ENCODE peak calls at places on chromosomes 2 and 18, in five cellular contexts. N is neuronal stem cell, L is epithelial cell of esophagus, U is pancreas, J is lung. D is an unnamed sample.

GRCh38 chr2:42089340-42089925 is 41.6 kb downstream of the PKDCC start:
- DNase-seq in N (peak; percentile 56), L (peak; percentile 79), U (peak; percentile 67), J (peak; percentile 54), D (no peak)

GRCh38 chr2:235520787-235521186 is 26.9 kb downstream of the AGAP1 start:
- DNase-seq in N (no peak), L (no peak), U (no peak), J (no peak), D (no peak)

GRCh38 chr2:133123912-133124311 is 444.4 kb downstream of the NCKAP5 start:
- DNase-seq in N (no peak), L (no peak), U (no peak), J (no peak), D (no peak)

GRCh38 chr2:215937190-215937589 is 76.2 kb downstream of the MREG start:
- DNase-seq in N (no peak), L (peak; percentile 81), U (no peak), J (no peak), D (no peak)

GRCh38 chr18:50836521-50836957 is 16.7 kb upstream of the MRO start:
- DNase-seq in N (no peak), L (peak; percentile 76), U (no peak), J (peak; percentile 42), D (no peak)

GRCh38 chr2:181123798-181124217 is 143.4 kb downstream of the UBE2E3 start:
- DNase-seq in N (no peak), L (peak; percentile 22), U (no peak), J (no peak), D (no peak)

GRCh38 chr2:2286592-2286991 is 44.5 kb downstream of the MYT1L start:
- DNase-seq in N (no peak), L (no peak), U (no peak), J (no peak), D (peak; percentile 79)

GRCh38 chr2:106953236-106953635 is 67.3 kb upstream of the ST6GAL2 start:
- DNase-seq in N (no peak), L (no peak), U (no peak), J (no peak), D (no peak)

GRCh38 chr2:146850746-146851145 is 994.1 kb upstream of the ACVR2A start:
- DNase-seq in N (no peak), L (no peak), U (no peak), J (no peak), D (no peak)

GRCh38 chr2:189142893-189143759 is 36.4 kb downstream of the COL5A2 start:
- DNase-seq in N (peak; percentile 39), L (peak; percentile 76), U (no peak), J (no peak), D (peak; percentile 47)

GRCh38 chr18:35942661-35943060 is 29.8 kb upstream of the RMP24 start:
- DNase-seq in N (no peak), L (no peak), U (no peak), J (peak; percentile 18), D (no peak)

GRCh38 chr2:232525796-232526195 is at the start of gene CHRND:
- DNase-seq in N (no peak), L (no peak), U (peak; percentile 75), J (no peak), D (peak; percentile 39)

GRCh38 chr2:212409560-212409959 is 129.0 kb downstream of the ERBB4 start:
- DNase-seq in N (no peak), L (peak; percentile 36), U (no peak), J (no peak), D (no peak)

GRCh38 chr18:58208207-58208944 is 164.3 kb downstream of the NEDD4L start:
- DNase-seq in N (no peak), L (peak; percentile 36), U (no peak), J (no peak), D (no peak)

GRCh38 chr2:72204156-72204781 is 56.6 kb upstream of the CYP26B1 start:
- DNase-seq in N (no peak), L (no peak), U (no peak), J (no peak), D (no peak)

GRCh38 chr2:233098615-233099014 is 38.5 kb downstream of the INPP5D start:
- DNase-seq in N (no peak), L (no peak), U (no peak), J (no peak), D (peak; percentile 25)

DNA sequence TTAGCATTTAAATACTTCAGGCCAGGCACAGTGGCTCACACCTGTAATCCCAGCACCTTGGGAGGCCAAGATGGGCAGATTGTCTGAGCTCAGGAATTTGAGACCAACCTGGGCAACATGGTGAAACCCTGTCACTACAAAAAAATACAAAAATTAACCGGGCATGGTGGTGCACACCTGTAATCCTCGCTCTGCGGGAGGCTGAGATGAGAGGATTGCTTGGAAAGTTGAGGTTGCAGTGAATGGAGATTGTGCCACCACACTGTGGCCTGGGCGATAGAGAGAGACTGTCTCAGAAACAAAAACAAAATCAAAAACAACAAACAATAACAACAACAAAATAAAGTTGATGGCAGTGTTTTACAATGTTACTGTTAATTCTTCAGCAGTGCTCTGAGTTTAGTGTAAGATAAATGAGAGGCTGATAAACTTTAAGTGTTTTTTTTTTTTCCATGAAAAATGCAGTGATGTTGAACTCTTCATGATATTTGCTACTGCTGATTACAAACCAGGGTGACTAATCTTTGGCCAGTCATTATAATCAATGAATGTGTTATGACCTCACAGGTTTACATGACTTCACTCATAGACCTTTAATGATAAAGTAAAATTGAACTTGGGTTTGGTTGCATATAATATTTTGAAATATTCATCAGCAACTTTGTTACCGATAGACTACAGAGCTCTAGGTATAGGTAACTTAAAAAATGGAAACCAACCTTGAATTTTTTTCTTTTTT is 2.5 kb downstream of the ITGAV start:
- DNase-seq in N (no peak), L (peak; percentile 56), U (no peak), J (no peak), D (no peak)
- H3K4me3 ChIP-seq in N (no peak overlapping the region), L (no peak overlapping the region), U (peak overlapping the region; percentile 94), J (no peak overlapping the region), D (no peak overlapping the region)

GRCh38 chr2:38743672-38744398 is 7.3 kb downstream of the SRSF7 start:
- DNase-seq in N (no peak), L (no peak), U (no peak), J (no peak), D (no peak)
- H3K4me3 ChIP-seq in N (no peak overlapping the region), L (no peak overlapping the region), U (no peak overlapping the region), J (no peak overlapping the region), D (no peak overlapping the region)

GRCh38 chr2:117085256-117085655 is 729.2 kb upstream of the DDX18 start:
- DNase-seq in N (no peak), L (no peak), U (no peak), J (no peak), D (no peak)

GRCh38 chr2:117091026-117091425 is 723.5 kb upstream of the DDX18 start:
- DNase-seq in N (no peak), L (no peak), U (no peak), J (no peak), D (no peak)

GRCh38 chr2:117085719-117086118 is 728.8 kb upstream of the DDX18 start:
- DNase-seq in N (no peak), L (no peak), U (no peak), J (no peak), D (no peak)

GRCh38 chr2:117091438-117091837 is 723.1 kb upstream of the DDX18 start:
- DNase-seq in N (no peak), L (no peak), U (no peak), J (no peak), D (no peak)

DNA sequence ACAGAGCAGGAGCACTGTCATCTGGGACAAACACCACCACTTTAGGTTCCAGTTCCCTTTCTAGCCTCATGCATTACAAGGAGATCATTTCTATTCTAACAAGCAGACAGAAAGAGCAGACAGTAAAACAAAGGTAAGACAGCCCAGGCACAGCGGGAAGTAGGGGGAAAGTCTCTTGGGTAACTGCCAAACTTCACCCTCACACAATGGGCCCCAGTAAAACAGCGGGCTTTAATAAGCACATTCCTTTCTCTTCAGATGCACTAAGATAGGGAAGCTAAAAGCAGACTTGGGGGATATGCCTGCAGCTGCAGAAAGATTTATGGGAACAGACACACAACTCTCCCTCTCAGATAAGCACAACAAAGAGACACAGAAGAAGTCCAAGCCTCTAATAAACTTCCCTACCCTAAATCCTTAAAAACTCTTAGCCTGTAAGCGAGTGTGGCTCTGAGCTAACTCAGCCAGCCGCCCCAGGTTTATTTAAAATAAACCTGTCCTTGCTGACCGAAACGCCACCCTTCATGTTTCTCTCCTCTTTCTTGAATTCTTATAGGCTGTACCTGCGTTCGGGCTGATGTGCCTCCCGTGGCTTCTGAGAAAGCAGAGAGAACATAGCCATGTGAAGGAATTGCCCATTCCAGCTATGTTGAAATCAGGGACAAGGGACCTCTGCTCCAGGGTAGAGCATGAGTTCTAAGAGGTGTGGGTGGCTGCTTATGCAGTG is 726.8 kb upstream of the DDX18 start:
- DNase-seq in N (peak; percentile 32), L (no peak), U (no peak), J (no peak), D (no peak)
- H3K4me3 ChIP-seq in N (peak overlapping the region; percentile 8), L (no peak overlapping the region), U (no peak overlapping the region), J (no peak overlapping the region), D (no peak overlapping the region)

GRCh38 chr2:70541481-70542020 is 12.1 kb downstream of the TGFA start:
- DNase-seq in N (no peak), L (peak; percentile 88), U (no peak), J (no peak), D (no peak)

GRCh38 chr2:70534183-70534836 is 19.3 kb downstream of the TGFA start:
- DNase-seq in N (no peak), L (no peak), U (no peak), J (no peak), D (no peak)

GRCh38 chr2:70535573-70535972 is 18.1 kb downstream of the TGFA start:
- DNase-seq in N (no peak), L (no peak), U (no peak), J (no peak), D (no peak)

GRCh38 chr2:70536517-70537060 is 17.0 kb downstream of the TGFA start:
- DNase-seq in N (no peak), L (peak; percentile 61), U (no peak), J (no peak), D (no peak)

DNA sequence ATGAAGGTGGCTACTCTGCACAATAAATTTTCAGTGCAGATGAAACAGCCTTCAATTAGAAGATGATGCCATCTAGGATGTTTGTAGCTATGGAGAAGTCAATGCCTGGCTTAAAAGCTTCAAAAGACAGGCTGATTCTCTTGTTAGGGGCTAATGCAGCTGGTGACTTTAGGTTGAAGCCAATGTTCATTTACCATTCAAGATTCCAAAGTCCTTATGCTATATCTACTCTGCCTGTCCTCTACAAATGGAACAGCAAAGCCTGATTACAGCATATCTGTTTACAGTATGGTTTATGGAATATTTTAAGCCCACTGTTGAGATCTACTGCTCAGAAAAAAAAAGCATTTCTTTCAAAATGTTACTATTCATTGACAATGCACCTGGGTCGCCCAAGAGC is 15.8 kb downstream of the TGFA start:
- DNase-seq in N (no peak), L (no peak), U (no peak), J (no peak), D (no peak)
- H3K4me3 ChIP-seq in N (no peak overlapping the region), L (no peak overlapping the region), U (no peak overlapping the region), J (no peak overlapping the region), D (no peak overlapping the region)

GRCh38 chr2:675051-675450 is 2.2 kb downstream of the TMEM18 start:
- DNase-seq in N (no peak), L (no peak), U (peak; percentile 15), J (peak; percentile 22), D (no peak)
- H3K4me3 ChIP-seq in N (no peak overlapping the region), L (no peak overlapping the region), U (no peak overlapping the region), J (no peak overlapping the region), D (no peak overlapping the region)